ENCODE peak calls at places on chromosomes 1 and 21, in six cellular contexts. Z, O, D, L, G and W are unnamed samples.
A peak's percentile ranks its signal among the peaks of the same experiment; 100 is the strongest.

GRCh38 chr1:8439015-8439702 is 121.2 kb downstream of the SLC45A1 start:
- DNase-seq in L (no peak), Z (no peak), O (peak; percentile 87), G (peak; percentile 67), D (peak; percentile 89), W (peak; percentile 86)

GRCh38 chr1:11790880-11791715 is 14.7 kb downstream of the MTHFR start:
- DNase-seq in D (peak; percentile 88), L (no peak), G (peak; percentile 85), Z (no peak), O (peak; percentile 98), W (peak; percentile 98)

GRCh38 chr1:92832537-92833160 is 809 bp downstream of the RPL5 start:
- DNase-seq in G (no peak), Z (no peak), L (no peak), D (no peak), O (peak; percentile 26), W (no peak)

GRCh38 chr1:115239148-115239820 is 98.8 kb downstream of the NGF start:
- DNase-seq in G (no peak), Z (no peak), O (no peak), D (no peak), L (no peak), W (no peak)

GRCh38 chr1:53410100-53410541 is 49.1 kb upstream of the DMRTB1 start:
- DNase-seq in Z (no peak), D (no peak), G (no peak), L (no peak), O (no peak), W (no peak)

GRCh38 chr1:110798691-110799256 is 74.2 kb upstream of the CD53 start:
- DNase-seq in L (no peak), Z (no peak), O (no peak), G (no peak), D (no peak), W (no peak)

GRCh38 chr1:178536844-178537371 is 24.0 kb downstream of the TEX35 start:
- DNase-seq in G (peak; percentile 77), Z (no peak), O (peak; percentile 96), L (no peak), D (no peak), W (peak; percentile 86)

GRCh38 chr1:67831850-67832513 is 1.3 kb downstream of the GNG12 start:
- DNase-seq in Z (no peak), D (peak; percentile 69), L (no peak), G (peak; percentile 68), O (peak; percentile 71), W (peak; percentile 84)

GRCh38 chr21:26093094-26093493 is 77.5 kb downstream of the APP start:
- DNase-seq in O (peak; percentile 25), L (no peak), D (no peak), Z (no peak), G (no peak), W (no peak)

GRCh38 chr1:201191723-201192477 is 1.3 kb downstream of the IGFN1 start:
- DNase-seq in L (no peak), Z (no peak), D (no peak), O (peak; percentile 51), G (no peak), W (no peak)

GRCh38 chr1:237962985-237963384 is 72.3 kb upstream of the ZP4 start:
- DNase-seq in D (no peak), L (no peak), G (no peak), Z (no peak), O (no peak), W (no peak)

GRCh38 chr1:1853593-1854257 is 37.2 kb downstream of the GNB1 start:
- DNase-seq in Z (no peak), L (no peak), O (no peak), D (no peak), G (no peak), W (no peak)

GRCh38 chr1:230080834-230081233 is 13.8 kb downstream of the GALNT2 start:
- DNase-seq in D (no peak), O (no peak), Z (no peak), G (no peak), L (no peak), W (no peak)

GRCh38 chr1:30422251-30422650 is 301.1 kb downstream of the MATN1 start:
- DNase-seq in Z (no peak), L (no peak), G (no peak), D (no peak), O (no peak), W (peak; percentile 51)

GRCh38 chr1:98005326-98006010 is 84.6 kb upstream of the DPYD start:
- DNase-seq in D (no peak), O (peak; percentile 36), G (no peak), L (no peak), Z (no peak), W (no peak)

GRCh38 chr1:13754510-13755103 is 54.6 kb downstream of the PRDM2 start:
- DNase-seq in G (no peak), O (no peak), Z (no peak), L (no peak), D (no peak), W (no peak)

GRCh38 chr1:10514490-10515235 is 39.9 kb downstream of the PEX14 start:
- DNase-seq in O (peak; percentile 53), D (no peak), Z (no peak), L (no peak), G (no peak), W (no peak)

GRCh38 chr21:45467221-45467779 is 62.3 kb downstream of the COL18A1 start:
- DNase-seq in G (no peak), Z (no peak), D (no peak), O (no peak), L (no peak), W (no peak)

GRCh38 chr1:32886012-32886827 is at the start of gene HPCA:
- DNase-seq in O (peak; percentile 58), Z (no peak), D (peak; percentile 68), G (peak; percentile 72), L (no peak), W (no peak)

GRCh38 chr1:16716691-16717173 is 23.6 kb upstream of the RNU1-4 start:
- DNase-seq in O (no peak), G (no peak), L (no peak), D (no peak), Z (no peak), W (no peak)

GRCh38 chr1:65939636-65940035 is 146.9 kb downstream of the PDE4B start:
- DNase-seq in Z (no peak), O (peak; percentile 48), D (peak; percentile 52), L (no peak), G (no peak), W (no peak)

GRCh38 chr1:216193839-216194443 is 229.3 kb downstream of the USH2A start:
- DNase-seq in Z (no peak), D (no peak), O (no peak), L (no peak), G (no peak), W (no peak)

GRCh38 chr1:207959141-207959825 is 48.4 kb upstream of the CD34 start:
- DNase-seq in Z (no peak), L (no peak), D (peak; percentile 73), O (peak; percentile 60), G (peak; percentile 60), W (peak; percentile 89)

GRCh38 chr1:207259391-207259790 is 62.1 kb upstream of the CD55 start:
- DNase-seq in G (peak; percentile 12), O (peak; percentile 64), L (no peak), D (no peak), Z (no peak), W (no peak)

GRCh38 chr21:46141767-46142580 is 13.4 kb downstream of the FTCD start:
- DNase-seq in D (peak; percentile 40), L (no peak), O (no peak), G (no peak), Z (no peak), W (no peak)

GRCh38 chr1:186740324-186740723 is 60.1 kb upstream of the PTGS2 start:
- DNase-seq in Z (no peak), G (no peak), O (no peak), L (no peak), D (no peak), W (no peak)

GRCh38 chr1:19978143-19978542 is 1.3 kb downstream of the PLA2G2A start:
- DNase-seq in Z (no peak), G (no peak), O (no peak), L (no peak), D (no peak), W (peak; percentile 55)